ENCODE peak calls at places on chromosomes 2 and 18, in nine cellular contexts. One of them, this sample, is unnamed.

GRCh38 chr18:24185805-24186204 is 46.9 kb downstream of the CABYR start:
- DNase-seq in HCT116: no peak
- DNase-seq in transverse colon: no peak
- DNase-seq in stomach: no peak
- DNase-seq in sigmoid colon: no peak
- DNase-seq in upper lobe of left lung: no peak
- DNase-seq in K562: no peak
- DNase-seq in endothelial cell of umbilical vein: no peak
- DNase-seq in H1: no peak
- DNase-seq in this sample: no peak

GRCh38 chr2:117942958-117943672 is 70.8 kb downstream of the CCDC93 start:
- DNase-seq in H1: no peak
- DNase-seq in sigmoid colon: no peak
- DNase-seq in endothelial cell of umbilical vein: no peak
- DNase-seq in stomach: no peak
- DNase-seq in transverse colon: no peak
- DNase-seq in upper lobe of left lung: no peak
- DNase-seq in HCT116: no peak
- DNase-seq in K562: no peak
- DNase-seq in this sample: no peak

GRCh38 chr2:200905618-200906296 is 16.6 kb downstream of the NIF3L1 start:
- DNase-seq in K562: peak
- DNase-seq in upper lobe of left lung: peak
- DNase-seq in transverse colon: peak
- DNase-seq in HCT116: peak
- DNase-seq in sigmoid colon: no peak
- DNase-seq in endothelial cell of umbilical vein: peak
- DNase-seq in H1: no peak
- DNase-seq in stomach: peak
- DNase-seq in this sample: no peak

GRCh38 chr2:128594273-128594910 is 275.7 kb upstream of the HS6ST1 start:
- DNase-seq in sigmoid colon: peak
- DNase-seq in transverse colon: no peak
- DNase-seq in K562: no peak
- DNase-seq in endothelial cell of umbilical vein: no peak
- DNase-seq in H1: no peak
- DNase-seq in stomach: peak
- DNase-seq in HCT116: no peak
- DNase-seq in upper lobe of left lung: no peak
- DNase-seq in this sample: no peak

GRCh38 chr2:174013310-174013751 is 48.2 kb upstream of the SP3 start:
- DNase-seq in endothelial cell of umbilical vein: peak
- DNase-seq in K562: no peak
- DNase-seq in HCT116: no peak
- DNase-seq in upper lobe of left lung: peak
- DNase-seq in stomach: no peak
- DNase-seq in sigmoid colon: peak
- DNase-seq in H1: no peak
- DNase-seq in transverse colon: no peak
- DNase-seq in this sample: peak

GRCh38 chr2:201347154-201347553 is 10.0 kb downstream of the FLACC1 start:
- DNase-seq in sigmoid colon: no peak
- DNase-seq in transverse colon: no peak
- DNase-seq in H1: no peak
- DNase-seq in K562: no peak
- DNase-seq in upper lobe of left lung: no peak
- DNase-seq in endothelial cell of umbilical vein: no peak
- DNase-seq in HCT116: no peak
- DNase-seq in stomach: no peak
- DNase-seq in this sample: no peak

GRCh38 chr2:3647831-3648651 is 10.0 kb upstream of the ALLC start:
- DNase-seq in sigmoid colon: no peak
- DNase-seq in H1: no peak
- DNase-seq in K562: no peak
- DNase-seq in HCT116: no peak
- DNase-seq in stomach: no peak
- DNase-seq in upper lobe of left lung: no peak
- DNase-seq in transverse colon: no peak
- DNase-seq in endothelial cell of umbilical vein: no peak
- DNase-seq in this sample: no peak

GRCh38 chr18:5546660-5547059 is 2.9 kb upstream of the EPB41L3 start:
- DNase-seq in K562: no peak
- DNase-seq in endothelial cell of umbilical vein: peak
- DNase-seq in upper lobe of left lung: no peak
- DNase-seq in H1: no peak
- DNase-seq in sigmoid colon: no peak
- DNase-seq in HCT116: no peak
- DNase-seq in stomach: no peak
- DNase-seq in transverse colon: no peak
- DNase-seq in this sample: no peak

GRCh38 chr2:230658877-230659652 is 53.6 kb upstream of the CAB39 start:
- DNase-seq in stomach: no peak
- DNase-seq in H1: no peak
- DNase-seq in transverse colon: no peak
- DNase-seq in K562: peak
- DNase-seq in upper lobe of left lung: no peak
- DNase-seq in endothelial cell of umbilical vein: no peak
- DNase-seq in sigmoid colon: no peak
- DNase-seq in HCT116: no peak
- DNase-seq in this sample: no peak

GRCh38 chr18:36046898-36047297 is 20.5 kb downstream of the RPRD1A start:
- DNase-seq in sigmoid colon: no peak
- DNase-seq in H1: no peak
- DNase-seq in upper lobe of left lung: no peak
- DNase-seq in transverse colon: no peak
- DNase-seq in K562: no peak
- DNase-seq in HCT116: no peak
- DNase-seq in endothelial cell of umbilical vein: no peak
- DNase-seq in stomach: no peak
- DNase-seq in this sample: no peak

GRCh38 chr18:59699061-59699460 is 1.8 kb upstream of the CCBE1 start:
- DNase-seq in stomach: no peak
- DNase-seq in endothelial cell of umbilical vein: no peak
- DNase-seq in transverse colon: no peak
- DNase-seq in upper lobe of left lung: no peak
- DNase-seq in K562: no peak
- DNase-seq in HCT116: no peak
- DNase-seq in H1: no peak
- DNase-seq in sigmoid colon: no peak
- DNase-seq in this sample: no peak

GRCh38 chr18:59697236-59697932 is at the start of gene CCBE1:
- DNase-seq in K562: peak
- DNase-seq in H1: peak
- DNase-seq in HCT116: peak
- DNase-seq in stomach: peak
- DNase-seq in endothelial cell of umbilical vein: peak
- DNase-seq in upper lobe of left lung: peak
- DNase-seq in transverse colon: peak
- DNase-seq in sigmoid colon: peak
- DNase-seq in this sample: no peak

GRCh38 chr18:59694824-59695223 is 2.4 kb downstream of the CCBE1 start:
- DNase-seq in K562: no peak
- DNase-seq in HCT116: no peak
- DNase-seq in H1: no peak
- DNase-seq in upper lobe of left lung: no peak
- DNase-seq in transverse colon: no peak
- DNase-seq in stomach: no peak
- DNase-seq in endothelial cell of umbilical vein: no peak
- DNase-seq in sigmoid colon: no peak
- DNase-seq in this sample: no peak

GRCh38 chr18:59695551-59695950 is 1.7 kb downstream of the CCBE1 start:
- DNase-seq in K562: no peak
- DNase-seq in H1: no peak
- DNase-seq in endothelial cell of umbilical vein: no peak
- DNase-seq in HCT116: no peak
- DNase-seq in stomach: no peak
- DNase-seq in sigmoid colon: no peak
- DNase-seq in transverse colon: no peak
- DNase-seq in upper lobe of left lung: no peak
- DNase-seq in this sample: no peak

DNA sequence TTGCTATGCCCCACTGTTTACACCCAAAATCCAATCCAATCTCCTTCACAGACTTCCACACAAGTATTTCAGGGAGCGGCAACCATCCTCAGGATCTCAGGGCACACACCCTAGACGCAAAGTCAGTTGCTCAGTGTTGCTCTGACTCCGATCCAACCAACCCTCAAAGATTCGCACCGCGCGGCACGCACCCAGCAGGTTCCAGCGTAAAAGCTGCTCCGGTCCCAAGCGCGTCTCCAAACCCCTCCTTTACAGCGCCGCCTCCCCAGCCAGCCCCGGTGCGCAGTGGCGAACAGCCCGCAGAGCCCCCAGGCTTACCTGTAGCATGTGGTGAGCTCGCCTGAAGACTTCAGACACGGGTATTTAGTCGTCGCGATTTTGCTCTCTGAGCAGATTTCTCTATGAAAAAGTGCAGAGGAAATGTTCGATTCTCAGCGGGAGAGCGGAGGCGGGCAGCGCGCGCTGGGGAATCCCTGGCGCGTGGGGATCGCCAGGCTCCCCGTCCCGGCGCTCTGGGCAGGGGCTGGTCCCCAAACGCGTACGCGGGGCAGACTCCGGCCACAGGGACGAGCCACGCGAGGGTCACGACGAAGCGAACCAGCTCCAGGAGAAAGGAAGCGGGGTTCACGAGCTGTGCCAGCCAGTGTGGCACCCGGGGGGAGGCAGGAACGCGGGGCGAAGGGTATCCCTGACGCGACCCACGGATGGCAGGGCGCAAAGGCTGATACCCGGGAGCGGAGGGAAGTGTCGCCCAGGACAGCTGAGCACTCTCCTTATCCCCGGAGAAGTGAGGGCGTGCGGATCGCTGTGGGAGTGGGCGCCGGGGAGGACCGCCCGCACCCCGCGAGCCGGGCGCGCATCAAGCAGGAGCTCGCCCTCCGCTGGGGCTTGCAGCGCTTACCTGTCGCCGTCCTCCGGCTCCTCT is 650 bp downstream of the CCBE1 start:
- DNase-seq in K562: no peak
- DNase-seq in stomach: no peak
- DNase-seq in endothelial cell of umbilical vein: no peak
- DNase-seq in H1: no peak
- DNase-seq in upper lobe of left lung: no peak
- DNase-seq in transverse colon: peak
- DNase-seq in HCT116: no peak
- DNase-seq in sigmoid colon: peak
- DNase-seq in this sample: no peak
- TF ChIP-seq POLR2AphosphoS5 in K562: no peak
- TF ChIP-seq POLR2AphosphoS5 in stomach: no peak
- TF ChIP-seq POLR2AphosphoS5 in endothelial cell of umbilical vein: no peak
- TF ChIP-seq POLR2AphosphoS5 in H1: no peak
- TF ChIP-seq POLR2AphosphoS5 in upper lobe of left lung: no peak
- TF ChIP-seq POLR2AphosphoS5 in transverse colon: no peak
- TF ChIP-seq POLR2AphosphoS5 in HCT116: no peak
- TF ChIP-seq POLR2AphosphoS5 in sigmoid colon: no peak
- TF ChIP-seq POLR2AphosphoS5 in this sample: no peak

DNA sequence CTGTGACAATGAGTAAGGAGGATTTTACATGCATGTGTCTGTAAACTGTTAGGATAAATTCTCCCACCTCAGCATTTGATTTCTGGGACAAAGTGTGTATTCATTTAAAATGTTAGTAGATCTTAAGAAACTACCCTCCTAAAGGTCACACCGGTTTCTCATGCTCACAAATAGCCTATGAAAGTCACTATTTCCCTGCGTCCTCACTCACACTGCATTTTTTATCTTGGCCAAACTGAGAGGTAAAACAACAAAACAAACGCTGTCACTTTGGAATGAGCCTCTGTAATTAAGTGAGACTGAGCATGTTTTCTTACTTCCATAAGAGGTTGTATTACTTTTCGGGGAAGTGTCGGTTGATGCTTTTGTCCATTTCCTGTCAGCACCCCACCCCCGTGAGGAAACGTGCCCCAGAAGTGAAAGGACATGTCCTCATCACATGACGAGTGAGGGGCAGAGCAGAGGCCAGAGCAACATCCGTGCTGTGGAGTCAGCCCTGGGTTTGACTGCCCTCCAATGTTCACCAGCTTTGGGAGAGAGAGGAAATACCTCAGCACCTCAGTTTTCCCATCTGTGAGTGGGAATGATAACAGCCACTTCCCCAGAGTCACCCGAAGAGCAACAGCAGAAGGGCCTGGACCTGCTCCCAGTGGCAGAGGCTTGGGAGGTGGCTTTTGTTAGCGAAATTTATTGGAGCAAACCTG is 3.1 kb downstream of the GYPC start:
- DNase-seq in upper lobe of left lung: peak
- DNase-seq in stomach: peak
- DNase-seq in endothelial cell of umbilical vein: no peak
- DNase-seq in K562: no peak
- DNase-seq in H1: no peak
- DNase-seq in HCT116: no peak
- DNase-seq in transverse colon: peak
- DNase-seq in sigmoid colon: peak
- DNase-seq in this sample: no peak
- TF ChIP-seq POLR2A in upper lobe of left lung: no peak
- TF ChIP-seq POLR2A in stomach: no peak
- TF ChIP-seq POLR2A in endothelial cell of umbilical vein: no peak
- TF ChIP-seq POLR2A in K562: no peak
- TF ChIP-seq POLR2A in H1: no peak
- TF ChIP-seq POLR2A in HCT116: no peak
- TF ChIP-seq POLR2A in transverse colon: no peak
- TF ChIP-seq POLR2A in sigmoid colon: no peak
- TF ChIP-seq POLR2A in this sample: no peak

DNA sequence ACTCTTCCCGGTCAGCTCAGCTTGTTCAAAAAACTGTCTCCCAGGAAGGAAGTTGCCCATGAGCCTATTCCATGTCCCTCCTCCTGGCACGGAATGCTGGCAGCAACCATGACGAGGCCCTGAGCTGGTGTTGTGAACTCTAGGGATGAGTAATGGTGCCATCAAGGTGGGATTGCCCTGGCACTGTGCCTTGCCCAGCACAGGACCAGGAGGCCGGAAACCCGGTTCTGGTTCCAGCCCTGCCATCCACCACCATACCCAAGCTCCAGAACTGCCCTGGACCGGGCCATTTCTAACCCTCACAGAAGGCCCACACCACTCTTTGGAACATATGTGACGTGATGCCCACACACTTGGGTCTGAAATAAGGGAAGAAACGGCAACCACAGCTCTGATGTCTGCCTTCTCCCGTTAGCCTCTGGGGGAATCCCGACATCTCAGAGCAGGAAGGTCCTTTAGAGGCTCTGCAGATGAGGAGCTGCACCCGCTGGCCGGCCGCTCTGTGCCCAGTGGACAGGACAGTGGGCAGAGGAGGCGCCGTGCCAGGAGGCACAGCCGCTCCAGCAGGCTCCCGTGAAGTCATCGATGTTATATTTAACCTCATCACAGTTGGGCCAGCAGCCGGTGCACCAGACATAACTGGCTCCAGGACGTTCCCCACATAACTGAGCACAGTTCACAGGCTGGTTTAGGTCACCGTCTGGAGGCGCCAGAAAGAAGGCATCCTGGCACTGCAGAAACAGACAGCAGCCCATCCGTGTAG is 462.0 kb upstream of the ID2 start:
- DNase-seq in H1: no peak
- DNase-seq in HCT116: no peak
- DNase-seq in sigmoid colon: peak
- DNase-seq in endothelial cell of umbilical vein: no peak
- DNase-seq in upper lobe of left lung: no peak
- DNase-seq in transverse colon: no peak
- DNase-seq in stomach: no peak
- DNase-seq in K562: no peak
- DNase-seq in this sample: no peak
- H3K27ac ChIP-seq in H1: no peak
- H3K27ac ChIP-seq in HCT116: no peak
- H3K27ac ChIP-seq in sigmoid colon: peak
- H3K27ac ChIP-seq in endothelial cell of umbilical vein: no peak
- H3K27ac ChIP-seq in upper lobe of left lung: no peak
- H3K27ac ChIP-seq in transverse colon: no peak
- H3K27ac ChIP-seq in stomach: no peak
- H3K27ac ChIP-seq in K562: no peak
- H3K27ac ChIP-seq in this sample: no peak

GRCh38 chr2:171798156-171798815 is 95.8 kb downstream of the SLC25A12 start:
- DNase-seq in endothelial cell of umbilical vein: peak
- DNase-seq in HCT116: no peak
- DNase-seq in transverse colon: no peak
- DNase-seq in stomach: no peak
- DNase-seq in sigmoid colon: no peak
- DNase-seq in upper lobe of left lung: no peak
- DNase-seq in H1: no peak
- DNase-seq in K562: no peak
- DNase-seq in this sample: no peak
- TF ChIP-seq POLR2AphosphoS5 in endothelial cell of umbilical vein: peak
- TF ChIP-seq POLR2AphosphoS5 in HCT116: no peak
- TF ChIP-seq POLR2AphosphoS5 in transverse colon: no peak
- TF ChIP-seq POLR2AphosphoS5 in stomach: no peak
- TF ChIP-seq POLR2AphosphoS5 in sigmoid colon: no peak
- TF ChIP-seq POLR2AphosphoS5 in upper lobe of left lung: no peak
- TF ChIP-seq POLR2AphosphoS5 in H1: no peak
- TF ChIP-seq POLR2AphosphoS5 in K562: no peak
- TF ChIP-seq POLR2AphosphoS5 in this sample: no peak